ENCODE peak calls at places on chromosomes 1 and 21, in ten cellular contexts. O, F, N, U, P, L, E, X, J and K are unnamed samples.

GRCh38 chr21:42558368-42558767 is 44.7 kb downstream of the SLC37A1 start:
- DNase-seq in P (no peak), U (no peak), X (no peak), N (no peak), E (no peak), J (no peak), F (no peak), L (no peak), O (no peak), K (no peak)

GRCh38 chr1:229117664-229118300 is 153.1 kb upstream of the RAB4A start:
- DNase-seq in F (peak), J (peak), X (peak), L (peak), P (peak), U (peak), E (peak), O (peak), N (no peak), K (no peak)

GRCh38 chr1:203131548-203132200 is 4.1 kb downstream of the ADORA1 start:
- DNase-seq in L (no peak), J (no peak), E (peak), U (no peak), O (no peak), P (no peak), N (no peak), X (no peak), F (no peak), K (no peak)

GRCh38 chr1:55937840-55938375 is 641.5 kb downstream of the PLPP3 start:
- DNase-seq in L (no peak), E (no peak), U (no peak), J (no peak), X (no peak), O (no peak), F (no peak), P (no peak), N (no peak), K (no peak)

GRCh38 chr1:29453502-29454240 is 217.3 kb downstream of the PTPRU start:
- DNase-seq in E (peak), U (peak), X (peak), J (peak), O (peak), F (peak), P (peak), N (peak), L (no peak), K (no peak)

GRCh38 chr1:57632401-57632800 is 208.5 kb upstream of the DAB1 start:
- DNase-seq in J (peak), P (peak), X (peak), L (no peak), N (no peak), O (no peak), F (peak), E (no peak), U (peak), K (no peak)

GRCh38 chr1:239884776-239885175 is 206.9 kb upstream of the FMN2 start:
- DNase-seq in E (no peak), F (no peak), L (no peak), O (no peak), U (peak), X (no peak), N (no peak), J (no peak), P (no peak), K (no peak)

GRCh38 chr1:41574842-41575241 is 90.4 kb upstream of the EDN2 start:
- DNase-seq in X (no peak), L (no peak), U (no peak), P (no peak), O (no peak), E (no peak), N (no peak), J (no peak), F (no peak), K (no peak)

GRCh38 chr1:228059536-228060457 is 22.7 kb upstream of the ARF1 start:
- DNase-seq in L (peak), X (peak), J (peak), U (no peak), E (peak), P (peak), O (peak), N (peak), F (peak), K (peak)

GRCh38 chr1:167374014-167374413 is 144.3 kb downstream of the CD247 start:
- DNase-seq in U (no peak), L (no peak), O (peak), N (no peak), E (no peak), F (no peak), J (no peak), X (peak), P (no peak), K (no peak)

GRCh38 chr1:116918714-116919357 is 9.1 kb downstream of the PTGFRN start:
- DNase-seq in J (peak), F (no peak), E (no peak), P (no peak), N (no peak), U (no peak), X (no peak), O (no peak), L (no peak), K (no peak)

GRCh38 chr1:50305808-50306207 is 117.4 kb downstream of the DMRTA2 start:
- DNase-seq in P (no peak), N (no peak), E (no peak), U (no peak), L (no peak), O (peak), J (no peak), X (no peak), F (no peak), K (no peak)

GRCh38 chr1:114320586-114320985 is 166.9 kb upstream of the SYT6 start:
- DNase-seq in F (peak), J (peak), O (no peak), U (peak), E (no peak), L (no peak), N (no peak), X (peak), P (peak), K (no peak)

GRCh38 chr1:198902616-198903140 is 263.8 kb downstream of the PTPRC start:
- DNase-seq in N (no peak), L (no peak), F (no peak), U (no peak), X (no peak), E (no peak), J (peak), P (no peak), O (peak), K (no peak)

GRCh38 chr1:234932506-234932905 is 196.1 kb downstream of the TOMM20 start:
- DNase-seq in E (no peak), U (no peak), X (no peak), L (no peak), J (no peak), P (no peak), F (no peak), O (no peak), N (no peak), K (no peak)

GRCh38 chr1:230105245-230105753 is 38.3 kb downstream of the GALNT2 start:
- DNase-seq in O (no peak), N (no peak), U (no peak), E (no peak), L (peak), F (no peak), J (no peak), P (no peak), X (no peak), K (no peak)

GRCh38 chr1:63122051-63122450 is 200.3 kb upstream of the FOXD3 start:
- DNase-seq in J (no peak), F (no peak), X (no peak), E (no peak), U (no peak), O (no peak), N (peak), P (no peak), L (no peak), K (no peak)

GRCh38 chr1:113401728-113402127 is 11.4 kb downstream of the MAGI3 start:
- DNase-seq in O (no peak), L (no peak), F (no peak), N (no peak), X (no peak), P (no peak), U (no peak), J (no peak), E (no peak), K (no peak)

GRCh38 chr1:183942933-183943693 is 94.4 kb downstream of the COLGALT2 start:
- DNase-seq in U (peak), P (peak), J (peak), O (no peak), X (peak), N (peak), L (no peak), F (peak), E (no peak), K (peak)

GRCh38 chr1:198934901-198935301 is 296.1 kb downstream of the PTPRC start:
- DNase-seq in O (no peak), L (no peak), E (no peak), N (no peak), F (no peak), P (no peak), X (peak), J (peak), U (peak), K (no peak)

GRCh38 chr1:202825748-202826147 is 15.0 kb downstream of the PCAT6 start:
- DNase-seq in E (no peak), P (no peak), J (no peak), N (no peak), L (no peak), F (no peak), X (no peak), U (no peak), O (peak), K (no peak)

GRCh38 chr21:38628426-38628825 is 130.1 kb upstream of the ERG start:
- DNase-seq in O (no peak), U (no peak), L (no peak), J (no peak), F (no peak), N (no peak), X (no peak), P (no peak), E (no peak), K (no peak)

GRCh38 chr1:118504231-118504644 is 319.2 kb upstream of the SPAG17 start:
- DNase-seq in O (no peak), P (no peak), J (no peak), N (peak), F (no peak), U (no peak), L (no peak), E (no peak), X (no peak), K (peak)

GRCh38 chr1:168643152-168643551 is 66.7 kb downstream of the XCL1 start:
- DNase-seq in N (no peak), P (peak), U (peak), E (no peak), X (peak), F (peak), L (no peak), O (no peak), J (no peak), K (no peak)

GRCh38 chr1:94855307-94855700 is 35.1 kb downstream of the SLC44A3 start:
- DNase-seq in X (no peak), J (no peak), F (peak), U (peak), N (no peak), L (no peak), P (no peak), O (no peak), E (no peak), K (no peak)

GRCh38 chr1:180926164-180926981 is 13.7 kb downstream of the KIAA1614 start:
- DNase-seq in U (peak), F (peak), E (no peak), N (peak), L (peak), X (peak), O (peak), J (no peak), P (peak), K (peak)

GRCh38 chr1:205920159-205920558 is 23.1 kb downstream of the SLC26A9 start:
- DNase-seq in N (peak), U (peak), J (no peak), F (peak), P (peak), X (peak), E (no peak), L (peak), O (no peak), K (no peak)

GRCh38 chr1:55428236-55428635 is 213.1 kb upstream of the USP24 start:
- DNase-seq in L (no peak), J (no peak), P (no peak), E (no peak), O (no peak), F (no peak), X (peak), U (no peak), N (no peak), K (no peak)

GRCh38 chr1:219236933-219237610 is 63.4 kb downstream of the LYPLAL1 start:
- DNase-seq in X (no peak), F (no peak), L (no peak), J (no peak), O (no peak), P (no peak), N (no peak), E (no peak), U (no peak), K (no peak)

GRCh38 chr1:208326033-208326432 is 81.8 kb upstream of the PLXNA2 start:
- DNase-seq in U (no peak), P (no peak), F (no peak), O (no peak), L (no peak), X (no peak), N (no peak), E (no peak), J (no peak), K (no peak)

GRCh38 chr1:224616761-224617409 is 768 bp downstream of the CNIH3 start:
- DNase-seq in P (no peak), J (no peak), O (no peak), E (no peak), L (no peak), U (no peak), N (no peak), F (no peak), X (no peak), K (peak)

GRCh38 chr21:44764319-44765230 is 37.0 kb downstream of the UBE2G2 start:
- DNase-seq in J (no peak), E (no peak), N (no peak), P (no peak), L (peak), O (no peak), F (no peak), U (no peak), X (no peak), K (no peak)

GRCh38 chr1:19460535-19461351 is 24.6 kb downstream of the CAPZB start:
- DNase-seq in N (no peak), X (no peak), F (no peak), L (no peak), U (no peak), O (no peak), E (no peak), P (no peak), J (no peak), K (no peak)

GRCh38 chr1:12083766-12084165 is 20.7 kb downstream of the TNFRSF8 start:
- DNase-seq in U (peak), L (no peak), E (no peak), N (no peak), P (peak), O (no peak), J (no peak), X (peak), F (peak), K (no peak)

GRCh38 chr1:28123461-28123961 is 35.1 kb upstream of the EYA3 start:
- DNase-seq in P (peak), N (no peak), F (peak), J (peak), U (peak), X (peak), O (no peak), E (no peak), L (peak), K (no peak)

GRCh38 chr1:159214149-159214760 is 9.6 kb downstream of the ACKR1 start:
- DNase-seq in O (peak), F (peak), J (peak), N (peak), E (no peak), P (peak), U (peak), L (no peak), X (peak), K (peak)

GRCh38 chr1:42439940-42440339 is 15.9 kb downstream of the ZMYND12 start:
- DNase-seq in P (peak), X (peak), E (no peak), F (peak), N (no peak), J (peak), O (no peak), U (peak), L (no peak), K (no peak)

GRCh38 chr1:160416369-160416768 is 16.0 kb downstream of the VANGL2 start:
- DNase-seq in N (peak), U (peak), F (peak), P (peak), E (no peak), L (no peak), X (peak), J (peak), O (peak), K (no peak)

GRCh38 chr1:77232829-77233228 is 13.6 kb upstream of the PIGK start:
- DNase-seq in E (no peak), N (no peak), O (no peak), P (no peak), U (no peak), J (no peak), X (no peak), F (no peak), L (no peak), K (no peak)

GRCh38 chr1:77228836-77229235 is 9.6 kb upstream of the PIGK start:
- DNase-seq in F (no peak), N (no peak), L (no peak), O (no peak), P (no peak), J (no peak), U (no peak), E (no peak), X (no peak), K (no peak)

GRCh38 chr1:77227383-77227782 is 8.2 kb upstream of the PIGK start:
- DNase-seq in X (no peak), O (no peak), U (no peak), N (no peak), J (no peak), P (no peak), L (no peak), F (no peak), E (no peak), K (no peak)

GRCh38 chr1:77234096-77234495 is 14.9 kb upstream of the PIGK start:
- DNase-seq in N (no peak), U (no peak), F (no peak), O (no peak), J (no peak), X (no peak), E (no peak), P (no peak), L (no peak), K (no peak)

GRCh38 chr1:77230051-77230450 is 10.8 kb upstream of the PIGK start:
- DNase-seq in E (no peak), N (no peak), U (no peak), X (no peak), P (no peak), F (no peak), J (no peak), L (no peak), O (no peak), K (no peak)
- TF ChIP-seq CTCF in E (no peak), N (no peak), U (no peak), X (no peak), P (no peak), F (no peak), J (no peak), L (no peak), O (no peak), K (no peak)

GRCh38 chr1:54107131-54107530 is 45.7 kb downstream of the CDCP2 start:
- DNase-seq in U (peak), N (no peak), F (no peak), E (no peak), L (no peak), P (peak), J (no peak), O (no peak), X (peak), K (no peak)
- TF ChIP-seq CTCF in U (peak), N (peak), F (peak), E (no peak), L (no peak), P (peak), J (no peak), O (peak), X (peak), K (no peak)

GRCh38 chr1:102790997-102791396 is 317.3 kb downstream of the COL11A1 start:
- DNase-seq in X (peak), F (no peak), L (no peak), P (peak), U (peak), E (no peak), O (peak), J (peak), N (no peak), K (no peak)
- TF ChIP-seq CTCF in X (peak), F (no peak), L (no peak), P (peak), U (peak), E (no peak), O (peak), J (peak), N (peak), K (no peak)

GRCh38 chr1:248847956-248848561 is 10.0 kb downstream of the ZNF672 start:
- DNase-seq in N (no peak), P (no peak), L (no peak), X (no peak), U (no peak), J (no peak), E (no peak), O (no peak), F (no peak), K (no peak)
- TF ChIP-seq CTCF in N (no peak), P (no peak), L (no peak), X (no peak), U (no peak), J (no peak), E (no peak), O (no peak), F (no peak), K (no peak)

GRCh38 chr1:71093938-71094337 is 13.1 kb upstream of the ZRANB2 start:
- DNase-seq in N (no peak), O (no peak), U (peak), P (peak), E (no peak), F (peak), J (peak), X (peak), L (no peak), K (no peak)
- TF ChIP-seq CTCF in N (peak), O (peak), U (peak), P (peak), E (no peak), F (peak), J (peak), X (peak), L (no peak), K (peak)

GRCh38 chr1:152869808-152870419 is 8.2 kb upstream of the SMCP start:
- DNase-seq in L (no peak), U (peak), O (peak), X (peak), J (peak), N (peak), F (peak), E (peak), P (peak), K (peak)

GRCh38 chr1:152873495-152873894 is 4.6 kb upstream of the SMCP start:
- DNase-seq in U (peak), N (no peak), X (no peak), L (no peak), P (no peak), E (no peak), O (no peak), J (no peak), F (peak), K (no peak)

GRCh38 chr1:152866321-152866720 is 6.5 kb downstream of the LCE7A start:
- DNase-seq in F (no peak), L (no peak), P (no peak), E (no peak), O (no peak), U (no peak), X (no peak), N (no peak), J (no peak), K (no peak)

GRCh38 chr1:152871731-152872126 is 6.4 kb upstream of the SMCP start:
- DNase-seq in U (no peak), J (no peak), E (no peak), F (no peak), L (no peak), O (no peak), P (no peak), N (no peak), X (no peak), K (no peak)

GRCh38 chr1:152870831-152871730 is 7.0 kb upstream of the SMCP start:
- DNase-seq in F (peak), X (no peak), O (peak), U (peak), J (peak), L (no peak), E (no peak), P (peak), N (peak), K (peak)
- TF ChIP-seq CTCF in F (peak), X (peak), O (peak), U (no peak), J (peak), L (peak), E (no peak), P (no peak), N (peak), K (peak)

GRCh38 chr1:155911156-155912055 is at the start of gene RIT1:
- DNase-seq in P (peak), J (peak), N (peak), L (peak), E (peak), O (peak), U (peak), X (peak), F (peak), K (peak)
- TF ChIP-seq CTCF in P (no peak), J (no peak), N (no peak), L (no peak), E (no peak), O (no peak), U (peak), X (no peak), F (peak), K (no peak)